ENCODE peak calls at places on chromosomes 2 and 18, in eight cellular contexts. Q, S, M, E, O, X, G and V are unnamed samples.

GRCh38 chr18:43278401-43278800 is 1.1 kb upstream of the SYT4 start:
- DNase-seq in Q (no peak), M (no peak), E (no peak), X (no peak), O (no peak), G (peak), S (no peak), V (no peak)

GRCh38 chr2:160270571-160271113 is 70.6 kb upstream of the ITGB6 start:
- DNase-seq in M (no peak), O (peak), S (no peak), X (no peak), Q (no peak), G (no peak), E (peak), V (peak)

GRCh38 chr2:216644846-216645635 is 11.8 kb downstream of the IGFBP2 start:
- DNase-seq in X (no peak), E (no peak), S (no peak), M (no peak), G (no peak), Q (no peak), O (no peak), V (no peak)

GRCh38 chr2:227460079-227460485 is 11.9 kb upstream of the AGFG1 start:
- DNase-seq in X (no peak), Q (peak), O (no peak), S (peak), G (no peak), E (no peak), M (peak), V (no peak)

GRCh38 chr2:161170917-161171594 is 10.8 kb downstream of the TANK start:
- DNase-seq in O (no peak), X (no peak), G (no peak), M (no peak), E (no peak), Q (no peak), S (no peak), V (no peak)

GRCh38 chr2:47225061-47225783 is 70.1 kb upstream of the STPG4 start:
- DNase-seq in E (peak), O (peak), Q (no peak), S (no peak), M (no peak), G (peak), X (peak), V (no peak)

GRCh38 chr2:145503511-145503910 is 983.6 kb upstream of the ZEB2 start:
- DNase-seq in X (no peak), M (no peak), Q (no peak), S (no peak), G (peak), E (no peak), O (no peak), V (no peak)

GRCh38 chr18:48997985-48998831 is 47.4 kb upstream of the SMAD7 start:
- DNase-seq in X (no peak), M (no peak), Q (no peak), O (no peak), S (no peak), G (no peak), E (peak), V (peak)

GRCh38 chr2:59182249-59182648 is 941.1 kb upstream of the FANCL start:
- DNase-seq in X (no peak), E (no peak), Q (no peak), G (peak), S (no peak), M (no peak), O (no peak), V (no peak)

GRCh38 chr2:190879474-190880373 is 897 bp upstream of the GLS start:
- DNase-seq in M (no peak), Q (no peak), O (no peak), G (no peak), E (no peak), S (peak), X (no peak), V (no peak)

GRCh38 chr2:236863729-236864126 is 222.0 kb upstream of the COPS8 start:
- DNase-seq in O (no peak), E (no peak), Q (no peak), G (no peak), S (no peak), X (no peak), M (no peak), V (no peak)

GRCh38 chr2:174085781-174086180 is 120.6 kb upstream of the SP3 start:
- DNase-seq in G (no peak), O (no peak), M (no peak), E (no peak), X (no peak), Q (no peak), S (no peak), V (no peak)

GRCh38 chr2:127218843-127219715 is 1.0 kb downstream of the CYP27C1 start:
- DNase-seq in Q (no peak), O (no peak), G (no peak), S (no peak), M (no peak), X (no peak), E (peak), V (no peak)

GRCh38 chr2:240440251-240440650 is 4.8 kb downstream of the GPC1 start:
- DNase-seq in E (no peak), O (no peak), S (no peak), M (no peak), Q (no peak), X (no peak), G (no peak), V (no peak)

GRCh38 chr2:127142663-127143630 is 36.0 kb upstream of the BIN1 start:
- DNase-seq in X (no peak), M (no peak), O (no peak), S (no peak), E (no peak), Q (no peak), G (no peak), V (no peak)

GRCh38 chr2:108257757-108258331 is 18.1 kb downstream of the SULT1C3 start:
- DNase-seq in E (no peak), M (no peak), O (no peak), X (no peak), S (no peak), Q (no peak), G (no peak), V (no peak)

GRCh38 chr2:221389909-221390308 is 182.2 kb downstream of the EPHA4 start:
- DNase-seq in X (no peak), G (no peak), E (no peak), S (no peak), M (no peak), O (no peak), Q (no peak), V (no peak)

GRCh38 chr2:173747037-173747436 is 218.1 kb downstream of the SP3 start:
- DNase-seq in E (no peak), O (no peak), Q (no peak), S (no peak), M (no peak), X (no peak), G (no peak), V (no peak)

GRCh38 chr2:219469186-219469724 is 29.4 kb upstream of the GMPPA start:
- DNase-seq in E (no peak), G (no peak), S (no peak), M (no peak), O (no peak), Q (no peak), X (no peak), V (no peak)

GRCh38 chr2:204177977-204178522 is 241.5 kb downstream of the ICOS start:
- DNase-seq in Q (peak), G (no peak), S (peak), E (peak), X (peak), M (peak), O (peak), V (peak)

GRCh38 chr2:240143801-240144648 is 3.6 kb upstream of the OTOS start:
- DNase-seq in S (peak), O (peak), Q (peak), X (peak), E (peak), G (peak), M (peak), V (peak)

GRCh38 chr2:108805782-108806181 is 19.2 kb downstream of the CCDC138 start:
- DNase-seq in E (no peak), S (no peak), G (no peak), O (no peak), M (no peak), X (no peak), Q (no peak), V (no peak)

GRCh38 chr18:56550121-56550520 is 88.3 kb downstream of the TXNL1 start:
- DNase-seq in M (no peak), G (no peak), S (no peak), O (no peak), X (no peak), Q (no peak), E (no peak), V (no peak)

GRCh38 chr2:110097506-110098220 is 18.0 kb downstream of the MALL start:
- DNase-seq in M (no peak), Q (no peak), G (no peak), S (no peak), E (no peak), O (no peak), X (no peak), V (peak)

GRCh38 chr2:30664761-30665358 is 142.4 kb downstream of the CAPN13 start:
- DNase-seq in X (no peak), E (peak), G (no peak), M (no peak), S (no peak), Q (no peak), O (no peak), V (no peak)

GRCh38 chr2:46042711-46043110 is 254.5 kb upstream of the EPAS1 start:
- DNase-seq in O (no peak), M (no peak), S (no peak), Q (no peak), X (no peak), E (no peak), G (no peak), V (no peak)

GRCh38 chr2:97906309-97906708 is 89.4 kb downstream of the TMEM131 start:
- DNase-seq in G (no peak), O (no peak), S (no peak), X (no peak), M (no peak), E (no peak), Q (no peak), V (no peak)

GRCh38 chr2:201406077-201406662 is 45.1 kb downstream of the TRAK2 start:
- DNase-seq in Q (no peak), X (peak), S (peak), M (no peak), O (no peak), G (no peak), E (no peak), V (no peak)

GRCh38 chr2:234722176-234722575 is 225.3 kb upstream of the ARL4C start:
- DNase-seq in G (no peak), E (no peak), Q (no peak), S (no peak), M (no peak), O (no peak), X (no peak), V (no peak)